ENCODE peak calls at places on chromosome 18, in eight cellular contexts. S, E, R, Z, B, A, D and U are unnamed samples. For H3K9me3, the result is how much of the 10 kb centered on the place peaks cover.

GRCh38 chr18:48486762-48487161 is 52.1 kb upstream of the CTIF start:
- DNase-seq in S (no peak), E (no peak), R (peak), Z (no peak), B (no peak), A (peak), D (no peak), U (no peak)

GRCh38 chr18:24785019-24785418 is 324.6 kb downstream of the HRH4 start:
- DNase-seq in S (no peak), E (no peak), R (peak), Z (no peak), B (no peak), A (peak), D (no peak), U (no peak)

GRCh38 chr18:67608909-67609308 is 92.4 kb upstream of the DSEL start:
- DNase-seq in S (no peak), E (no peak), R (peak), Z (peak), B (no peak), A (peak), D (no peak), U (peak)

GRCh38 chr18:10979411-10979810 is 170.0 kb downstream of the PIEZO2 start:
- DNase-seq in S (no peak), E (no peak), R (no peak), Z (no peak), B (no peak), A (no peak), D (no peak), U (no peak)

GRCh38 chr18:11147962-11148654 is 1.3 kb downstream of the PIEZO2 start:
- DNase-seq in S (no peak), E (no peak), R (no peak), Z (peak), B (no peak), A (peak), D (no peak), U (no peak)

GRCh38 chr18:2656237-2657042 is 914 bp downstream of the SMCHD1 start:
- DNase-seq in S (peak), E (peak), R (peak), Z (peak), B (peak), A (peak), D (peak), U (peak)

GRCh38 chr18:22977847-22978701 is 44.9 kb downstream of the RBBP8 start:
- DNase-seq in S (no peak), E (no peak), R (peak), Z (peak), B (no peak), A (peak), D (no peak), U (peak)

GRCh38 chr18:49193252-49193651 is 242.5 kb upstream of the SMAD7 start:
- DNase-seq in S (no peak), E (no peak), R (no peak), Z (no peak), B (no peak), A (no peak), D (no peak), U (no peak)

GRCh38 chr18:46070683-46071614 is 1.1 kb downstream of the PSTPIP2 start:
- DNase-seq in S (no peak), E (no peak), R (no peak), Z (no peak), B (no peak), A (no peak), D (no peak), U (no peak)

GRCh38 chr18:35949903-35950627 is 22.4 kb upstream of the RMP24 start:
- DNase-seq in S (no peak), E (no peak), R (peak), Z (peak), B (peak), A (peak), D (peak), U (peak)

GRCh38 chr18:2089416-2089815 is 481.9 kb downstream of the METTL4 start:
- DNase-seq in S (no peak), E (no peak), R (no peak), Z (no peak), B (no peak), A (no peak), D (no peak), U (no peak)

DNA sequence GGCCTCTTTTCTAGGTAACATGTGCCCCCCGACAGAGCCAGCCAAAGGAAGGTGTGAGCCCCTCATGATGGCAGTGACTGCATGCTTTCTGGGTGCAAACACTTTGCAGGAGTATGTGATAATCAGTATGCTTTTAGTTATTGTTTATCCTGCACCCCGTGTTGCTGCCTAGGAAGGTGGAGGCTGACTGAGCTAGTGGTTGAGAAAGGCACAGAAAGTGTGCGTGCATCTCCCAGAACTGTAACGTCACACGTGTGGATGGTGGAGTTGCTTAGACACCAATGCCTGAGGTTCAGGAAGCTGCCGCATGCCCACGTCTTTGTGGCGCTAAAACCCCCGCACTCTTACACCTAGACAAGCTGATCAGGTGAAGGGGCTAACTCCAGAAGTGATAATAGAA is 580 bp downstream of the MC2R start:
- DNase-seq in S (no peak), E (no peak), R (no peak), Z (no peak), B (no peak), A (no peak), D (no peak), U (no peak)
- H3K9me3 ChIP-seq in S (under half), E (under half), R (under half), Z (under half), B (under half), A (under half), D (under half), U (under half)

GRCh38 chr18:78635093-78635800 is 344.4 kb upstream of the SALL3 start:
- DNase-seq in S (no peak), E (no peak), R (no peak), Z (no peak), B (no peak), A (no peak), D (no peak), U (no peak)
- H3K9me3 ChIP-seq in S (under half), E (under half), R (half or more), Z (under half), B (under half), A (under half), D (under half), U (under half)

GRCh38 chr18:14925281-14925709 is 177.3 kb downstream of the ANKRD30B start:
- DNase-seq in S (no peak), E (no peak), R (no peak), Z (peak), B (no peak), A (no peak), D (no peak), U (peak)
- H3K9me3 ChIP-seq in S (under half), E (under half), R (under half), Z (under half), B (under half), A (under half), D (under half), U (under half)

GRCh38 chr18:911025-911424 is 6.4 kb downstream of the ADCYAP1 start:
- DNase-seq in S (no peak), E (no peak), R (no peak), Z (no peak), B (no peak), A (no peak), D (no peak), U (no peak)

GRCh38 chr18:907171-907879 is 2.7 kb downstream of the ADCYAP1 start:
- DNase-seq in S (no peak), E (no peak), R (no peak), Z (no peak), B (peak), A (peak), D (no peak), U (peak)

GRCh38 chr18:910247-910646 is 5.6 kb downstream of the ADCYAP1 start:
- DNase-seq in S (no peak), E (no peak), R (no peak), Z (no peak), B (no peak), A (no peak), D (no peak), U (no peak)

GRCh38 chr18:907880-908512 is 3.3 kb downstream of the ADCYAP1 start:
- DNase-seq in S (no peak), E (no peak), R (no peak), Z (no peak), B (no peak), A (no peak), D (no peak), U (no peak)

GRCh38 chr18:908631-909621 is 4.3 kb downstream of the ADCYAP1 start:
- DNase-seq in S (no peak), E (no peak), R (no peak), Z (no peak), B (no peak), A (peak), D (no peak), U (no peak)
- H3K9me3 ChIP-seq in S (under half), E (under half), R (under half), Z (under half), B (under half), A (under half), D (under half), U (under half)